ENCODE peak calls at places on chromosomes 12 and 14, in seven cellular contexts. One of them, this sample, is unnamed.

GRCh38 chr12:108567388-108567787 is 5.0 kb downstream of the ISCU start:
- DNase-seq in SK-N-SH: no peak
- DNase-seq in HCT116: no peak
- DNase-seq in GM12878: no peak
- DNase-seq in HepG2: no peak
- DNase-seq in K562: no peak
- DNase-seq in H1: no peak
- DNase-seq in this sample: no peak

GRCh38 chr12:2739832-2740641 is 54.7 kb upstream of the FKBP4 start:
- DNase-seq in SK-N-SH: peak; percentile 46
- DNase-seq in GM12878: no peak
- DNase-seq in HepG2: peak; percentile 32
- DNase-seq in HCT116: no peak
- DNase-seq in H1: no peak
- DNase-seq in K562: no peak
- DNase-seq in this sample: no peak

GRCh38 chr14:28767239-28767850 is 758 bp downstream of the FOXG1 start:
- DNase-seq in HepG2: no peak
- DNase-seq in SK-N-SH: no peak
- DNase-seq in GM12878: no peak
- DNase-seq in K562: peak; percentile 14
- DNase-seq in HCT116: no peak
- DNase-seq in H1: no peak
- DNase-seq in this sample: no peak

GRCh38 chr12:131682511-131682895 is 28.4 kb upstream of the SFSWAP start:
- DNase-seq in GM12878: no peak
- DNase-seq in HepG2: no peak
- DNase-seq in SK-N-SH: no peak
- DNase-seq in H1: no peak
- DNase-seq in K562: no peak
- DNase-seq in HCT116: no peak
- DNase-seq in this sample: no peak

GRCh38 chr12:107832441-107832840 is 57.9 kb downstream of the ASCL4 start:
- DNase-seq in K562: no peak
- DNase-seq in H1: no peak
- DNase-seq in HCT116: no peak
- DNase-seq in GM12878: no peak
- DNase-seq in HepG2: no peak
- DNase-seq in SK-N-SH: no peak
- DNase-seq in this sample: no peak

GRCh38 chr14:40122978-40123648 is 690.9 kb upstream of the FBXO33 start:
- DNase-seq in HepG2: no peak
- DNase-seq in H1: no peak
- DNase-seq in HCT116: peak; percentile 8
- DNase-seq in SK-N-SH: no peak
- DNase-seq in GM12878: peak; percentile 20
- DNase-seq in K562: no peak
- DNase-seq in this sample: no peak

GRCh38 chr14:69505338-69506240 is 21.1 kb downstream of the PLEKHD1 start:
- DNase-seq in SK-N-SH: no peak
- DNase-seq in K562: no peak
- DNase-seq in HCT116: peak; percentile 43
- DNase-seq in H1: no peak
- DNase-seq in GM12878: no peak
- DNase-seq in HepG2: peak; percentile 23
- DNase-seq in this sample: no peak

GRCh38 chr12:111741235-111741812 is 25.4 kb upstream of the ALDH2 start:
- DNase-seq in K562: peak; percentile 69
- DNase-seq in HCT116: no peak
- DNase-seq in HepG2: no peak
- DNase-seq in H1: no peak
- DNase-seq in SK-N-SH: peak; percentile 55
- DNase-seq in GM12878: no peak
- DNase-seq in this sample: no peak

GRCh38 chr12:95532851-95533250 is 18.4 kb downstream of the USP44 start:
- DNase-seq in SK-N-SH: no peak
- DNase-seq in HCT116: no peak
- DNase-seq in H1: no peak
- DNase-seq in GM12878: no peak
- DNase-seq in HepG2: peak; percentile 5
- DNase-seq in K562: no peak
- DNase-seq in this sample: no peak

GRCh38 chr12:113075137-113075683 is 18.7 kb downstream of the DTX1 start:
- DNase-seq in H1: no peak
- DNase-seq in HCT116: no peak
- DNase-seq in HepG2: no peak
- DNase-seq in SK-N-SH: no peak
- DNase-seq in GM12878: peak; percentile 95
- DNase-seq in K562: no peak
- DNase-seq in this sample: no peak

GRCh38 chr12:76781321-76781720 is 17.4 kb downstream of the ZDHHC17 start:
- DNase-seq in H1: no peak
- DNase-seq in HCT116: no peak
- DNase-seq in GM12878: no peak
- DNase-seq in HepG2: no peak
- DNase-seq in SK-N-SH: no peak
- DNase-seq in K562: peak; percentile 40
- DNase-seq in this sample: no peak

GRCh38 chr14:64841121-64841611 is 38.5 kb downstream of the SPTB start:
- DNase-seq in SK-N-SH: no peak
- DNase-seq in H1: peak; percentile 21
- DNase-seq in GM12878: no peak
- DNase-seq in HepG2: peak; percentile 51
- DNase-seq in HCT116: peak; percentile 56
- DNase-seq in K562: peak; percentile 63
- DNase-seq in this sample: no peak

GRCh38 chr14:93891756-93892504 is 35.2 kb upstream of the FAM181A start:
- DNase-seq in GM12878: no peak
- DNase-seq in H1: no peak
- DNase-seq in K562: no peak
- DNase-seq in HCT116: no peak
- DNase-seq in SK-N-SH: no peak
- DNase-seq in HepG2: no peak
- DNase-seq in this sample: no peak

GRCh38 chr14:104223101-104223809 is 84.9 kb downstream of the KIF26A start:
- DNase-seq in K562: peak; percentile 60
- DNase-seq in HCT116: no peak
- DNase-seq in HepG2: no peak
- DNase-seq in SK-N-SH: peak; percentile 91
- DNase-seq in GM12878: no peak
- DNase-seq in H1: no peak
- DNase-seq in this sample: no peak

GRCh38 chr14:100065942-100066574 is 836 bp downstream of the EVL start:
- DNase-seq in H1: no peak
- DNase-seq in GM12878: peak; percentile 94
- DNase-seq in HCT116: no peak
- DNase-seq in HepG2: no peak
- DNase-seq in K562: no peak
- DNase-seq in SK-N-SH: no peak
- DNase-seq in this sample: no peak

GRCh38 chr12:57270966-57271470 is 20.0 kb upstream of the STAC3 start:
- DNase-seq in K562: peak; percentile 48
- DNase-seq in SK-N-SH: no peak
- DNase-seq in GM12878: no peak
- DNase-seq in HCT116: no peak
- DNase-seq in H1: no peak
- DNase-seq in HepG2: peak; percentile 12
- DNase-seq in this sample: no peak

GRCh38 chr14:99478133-99478532 is 2.5 kb downstream of the SETD3 start:
- DNase-seq in SK-N-SH: no peak
- DNase-seq in HepG2: no peak
- DNase-seq in GM12878: no peak
- DNase-seq in H1: no peak
- DNase-seq in K562: no peak
- DNase-seq in HCT116: no peak
- DNase-seq in this sample: no peak

GRCh38 chr12:126798449-126798848 is 1468.5 kb upstream of the TMEM132C start:
- DNase-seq in HepG2: no peak
- DNase-seq in GM12878: no peak
- DNase-seq in HCT116: no peak
- DNase-seq in K562: no peak
- DNase-seq in SK-N-SH: no peak
- DNase-seq in H1: no peak
- DNase-seq in this sample: no peak

GRCh38 chr12:99284161-99284560 is 363.4 kb upstream of the GARIN6 start:
- DNase-seq in SK-N-SH: no peak
- DNase-seq in HepG2: no peak
- DNase-seq in H1: no peak
- DNase-seq in HCT116: no peak
- DNase-seq in GM12878: no peak
- DNase-seq in K562: no peak
- DNase-seq in this sample: no peak

GRCh38 chr12:68867606-68868005 is 59.6 kb downstream of the MDM2 start:
- DNase-seq in HCT116: no peak
- DNase-seq in K562: no peak
- DNase-seq in GM12878: no peak
- DNase-seq in HepG2: no peak
- DNase-seq in H1: no peak
- DNase-seq in SK-N-SH: no peak
- DNase-seq in this sample: no peak

GRCh38 chr14:53295985-53296582 is 143.0 kb upstream of the DDHD1 start:
- DNase-seq in GM12878: no peak
- DNase-seq in HCT116: peak; percentile 23
- DNase-seq in K562: peak; percentile 22
- DNase-seq in HepG2: peak; percentile 17
- DNase-seq in H1: no peak
- DNase-seq in SK-N-SH: peak; percentile 8
- DNase-seq in this sample: peak; percentile 12

GRCh38 chr14:73237786-73238261 is 518 bp downstream of the PAPLN start:
- DNase-seq in SK-N-SH: peak; percentile 82
- DNase-seq in HepG2: no peak
- DNase-seq in K562: no peak
- DNase-seq in H1: no peak
- DNase-seq in GM12878: no peak
- DNase-seq in HCT116: no peak
- DNase-seq in this sample: no peak
- TF ChIP-seq SIN3A in SK-N-SH: no peak
- TF ChIP-seq SIN3A in HepG2: no peak
- TF ChIP-seq SIN3A in K562: no peak
- TF ChIP-seq SIN3A in H1: no peak
- TF ChIP-seq SIN3A in GM12878: no peak
- TF ChIP-seq SIN3A in HCT116: no peak
- TF ChIP-seq SIN3A in this sample: no peak

GRCh38 chr14:26811756-26812305 is 214.0 kb upstream of the NOVA1 start:
- DNase-seq in HCT116: no peak
- DNase-seq in H1: no peak
- DNase-seq in SK-N-SH: no peak
- DNase-seq in HepG2: no peak
- DNase-seq in GM12878: no peak
- DNase-seq in K562: no peak
- DNase-seq in this sample: no peak
- H3K9me3 ChIP-seq in HCT116: peaks cover 4% of the 10 kb centered on the region
- H3K9me3 ChIP-seq in H1: no peaks in the 10 kb centered on the region
- H3K9me3 ChIP-seq in SK-N-SH: no peaks in the 10 kb centered on the region
- H3K9me3 ChIP-seq in HepG2: peaks cover 84% of the 10 kb centered on the region
- H3K9me3 ChIP-seq in GM12878: no peaks in the 10 kb centered on the region
- H3K9me3 ChIP-seq in K562: no peaks in the 10 kb centered on the region
- H3K9me3 ChIP-seq in this sample: no peaks in the 10 kb centered on the region

DNA sequence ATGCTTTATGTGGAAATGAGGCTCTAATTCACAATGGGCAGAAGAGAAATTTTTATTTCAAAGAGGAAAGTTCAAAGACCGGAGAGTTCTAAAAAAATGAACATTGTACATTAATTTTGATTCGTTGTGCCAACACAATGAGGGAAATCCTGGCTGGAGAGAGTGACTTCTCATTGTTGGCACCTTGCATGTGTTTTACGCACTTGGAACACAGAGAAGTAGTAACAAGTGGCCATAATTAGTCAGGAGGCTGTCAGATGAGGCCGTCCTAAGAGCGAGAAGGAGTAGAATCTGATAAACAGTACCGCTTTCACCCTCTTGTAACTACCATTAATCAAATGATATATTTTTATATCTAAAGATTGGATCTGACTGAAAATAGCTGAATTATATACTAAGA is 6.9 kb downstream of the LMO3 start:
- DNase-seq in K562: no peak
- DNase-seq in HCT116: no peak
- DNase-seq in HepG2: no peak
- DNase-seq in GM12878: no peak
- DNase-seq in H1: no peak
- DNase-seq in SK-N-SH: no peak
- DNase-seq in this sample: no peak
- H3K27ac ChIP-seq in K562: no peak overlapping the region
- H3K27ac ChIP-seq in HCT116: no peak overlapping the region
- H3K27ac ChIP-seq in HepG2: no peak overlapping the region
- H3K27ac ChIP-seq in GM12878: no peak overlapping the region
- H3K27ac ChIP-seq in H1: no peak overlapping the region
- H3K27ac ChIP-seq in SK-N-SH: no peak overlapping the region
- H3K27ac ChIP-seq in this sample: no peak overlapping the region

GRCh38 chr12:47488888-47489287 is 216.9 kb downstream of the RPAP3 start:
- DNase-seq in H1: no peak
- DNase-seq in HCT116: no peak
- DNase-seq in SK-N-SH: no peak
- DNase-seq in HepG2: no peak
- DNase-seq in K562: no peak
- DNase-seq in GM12878: no peak
- DNase-seq in this sample: no peak
- TF ChIP-seq SIN3A in H1: no peak
- TF ChIP-seq SIN3A in HCT116: no peak
- TF ChIP-seq SIN3A in SK-N-SH: no peak
- TF ChIP-seq SIN3A in HepG2: no peak
- TF ChIP-seq SIN3A in K562: no peak
- TF ChIP-seq SIN3A in GM12878: no peak
- TF ChIP-seq SIN3A in this sample: no peak

GRCh38 chr14:58820032-58820431 is 182.3 kb downstream of the DACT1 start:
- DNase-seq in SK-N-SH: no peak
- DNase-seq in HCT116: no peak
- DNase-seq in K562: no peak
- DNase-seq in GM12878: no peak
- DNase-seq in H1: no peak
- DNase-seq in HepG2: no peak
- DNase-seq in this sample: no peak
- H3K9me3 ChIP-seq in SK-N-SH: no peaks in the 10 kb centered on the region
- H3K9me3 ChIP-seq in HCT116: no peaks in the 10 kb centered on the region
- H3K9me3 ChIP-seq in K562: no peaks in the 10 kb centered on the region
- H3K9me3 ChIP-seq in GM12878: no peaks in the 10 kb centered on the region
- H3K9me3 ChIP-seq in H1: no peaks in the 10 kb centered on the region
- H3K9me3 ChIP-seq in HepG2: no peaks in the 10 kb centered on the region
- H3K9me3 ChIP-seq in this sample: no peaks in the 10 kb centered on the region

DNA sequence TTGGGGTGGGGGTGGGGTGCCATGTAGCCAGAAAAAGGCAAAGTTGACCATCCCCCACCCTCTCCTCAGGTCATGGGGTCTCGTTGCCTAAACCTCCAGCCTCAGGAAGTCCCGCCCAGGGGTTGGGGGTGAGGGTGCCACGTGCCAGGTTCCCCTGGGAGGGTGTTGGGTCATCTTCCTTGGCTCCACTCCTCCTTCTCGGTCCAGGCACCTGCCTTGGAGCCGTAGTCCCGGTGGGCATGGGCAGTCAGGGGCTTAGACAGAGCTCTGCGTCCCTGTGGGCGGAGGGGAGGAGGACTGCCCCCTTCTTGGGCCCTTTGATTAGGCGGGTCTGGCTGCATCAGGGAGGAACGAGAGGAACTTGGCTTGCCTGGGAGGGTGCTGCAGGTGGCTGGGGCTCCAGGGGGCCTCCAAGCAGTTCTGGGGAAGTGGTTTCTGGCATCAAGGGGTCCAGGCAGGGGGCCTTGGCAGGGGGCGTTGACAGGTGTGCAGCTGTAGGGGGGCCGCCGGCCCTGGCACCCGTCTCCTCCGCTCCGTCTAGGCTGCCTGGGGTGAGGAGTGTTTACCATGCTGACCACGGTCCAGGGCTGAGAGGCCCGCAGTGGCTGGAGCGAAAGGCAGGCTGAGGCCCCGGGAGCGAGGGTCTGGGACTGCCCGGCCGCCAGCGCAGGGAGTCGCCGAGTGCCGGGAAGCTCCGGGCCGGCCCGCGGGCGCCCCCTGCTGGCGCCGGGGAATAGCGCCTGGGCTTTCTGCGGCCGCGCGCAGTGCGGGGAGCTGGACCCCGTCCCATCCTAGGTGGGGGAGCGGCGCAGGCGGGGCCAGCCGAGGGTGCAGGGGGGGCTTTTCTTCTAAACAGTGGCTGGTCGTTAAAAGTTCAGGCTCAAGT is 7.9 kb downstream of the SETD1B start:
- DNase-seq in HCT116: no peak
- DNase-seq in H1: no peak
- DNase-seq in HepG2: peak; percentile 57
- DNase-seq in SK-N-SH: peak; percentile 96
- DNase-seq in K562: peak; percentile 82
- DNase-seq in GM12878: no peak
- DNase-seq in this sample: no peak
- H3K27ac ChIP-seq in HCT116: peak overlapping the region; percentile 53
- H3K27ac ChIP-seq in H1: peak overlapping the region; percentile 42
- H3K27ac ChIP-seq in HepG2: peak overlapping the region; percentile 57
- H3K27ac ChIP-seq in SK-N-SH: peak overlapping the region; percentile 56
- H3K27ac ChIP-seq in K562: peak overlapping the region; percentile 31
- H3K27ac ChIP-seq in GM12878: peak overlapping the region; percentile 59
- H3K27ac ChIP-seq in this sample: peak overlapping the region; percentile 80

This sample was measured in Panc1.